ENCODE peak calls at places on chromosomes 4 and X, in six cellular contexts. V is breast epithelium, P is fibroblast of pulmonary artery, M is cardiac muscle cell, U is kidney epithelial cell, O is testis. S is an unnamed sample.

GRCh38 chr4:52244773-52245360 is 193.8 kb downstream of the SPATA18 start:
- DNase-seq in V (no peak), P (no peak), M (no peak), U (no peak), O (no peak), S (peak)

GRCh38 chrX:19046343-19047215 is 62.7 kb upstream of the PHKA2 start:
- DNase-seq in V (no peak), P (no peak), M (no peak), U (peak), O (no peak), S (no peak)

GRCh38 chr4:26284536-26284935 is 36.3 kb upstream of the RBPJ start:
- DNase-seq in V (no peak), P (no peak), M (no peak), U (no peak), O (no peak), S (no peak)

GRCh38 chr4:145769450-145770037 is 89.6 kb downstream of the C4orf51 start:
- DNase-seq in V (no peak), P (no peak), M (no peak), U (no peak), O (no peak), S (no peak)

GRCh38 chr4:113699772-113700171 is 61.8 kb downstream of the CAMK2D start:
- DNase-seq in V (no peak), P (no peak), M (no peak), U (no peak), O (no peak), S (no peak)

GRCh38 chr4:133152330-133152791 is 3.3 kb downstream of the PCDH10 start:
- DNase-seq in V (no peak), P (peak), M (peak), U (no peak), O (no peak), S (no peak)

GRCh38 chrX:74119016-74119910 is 184.7 kb upstream of the ZCCHC13 start:
- DNase-seq in V (no peak), P (peak), M (no peak), U (no peak), O (no peak), S (no peak)

GRCh38 chr4:135372131-135372530 is 1170.5 kb upstream of the PABPC4L start:
- DNase-seq in V (no peak), P (no peak), M (no peak), U (no peak), O (no peak), S (no peak)

GRCh38 chr4:3791910-3792542 is 25.8 kb downstream of the ADRA2C start:
- DNase-seq in V (peak), P (peak), M (peak), U (no peak), O (peak), S (peak)

GRCh38 chr4:82770607-82771006 is 28.0 kb downstream of the SCD5 start:
- DNase-seq in V (no peak), P (no peak), M (no peak), U (no peak), O (no peak), S (no peak)

GRCh38 chr4:61984260-61984909 is 784.3 kb downstream of the ADGRL3 start:
- DNase-seq in V (no peak), P (no peak), M (no peak), U (no peak), O (no peak), S (no peak)

GRCh38 chrX:47749185-47749967 is 87.3 kb upstream of the ZNF81 start:
- DNase-seq in V (no peak), P (peak), M (no peak), U (no peak), O (peak), S (no peak)

GRCh38 chr4:157012781-157013180 is 41.2 kb upstream of the PDGFC start:
- DNase-seq in V (no peak), P (peak), M (no peak), U (no peak), O (no peak), S (peak)

GRCh38 chr4:69689530-69690111 is 36.6 kb upstream of the UGT2A1 start:
- DNase-seq in V (no peak), P (peak), M (peak), U (no peak), O (no peak), S (peak)

GRCh38 chr4:83850435-83850834 is 314.5 kb downstream of the GPAT3 start:
- DNase-seq in V (no peak), P (no peak), M (peak), U (peak), O (no peak), S (no peak)

GRCh38 chrX:129651756-129652564 is 2.8 kb downstream of the APLN start:
- DNase-seq in V (no peak), P (no peak), M (peak), U (no peak), O (no peak), S (no peak)

GRCh38 chr4:136355970-136356369 is 1176.3 kb downstream of the PCDH18 start:
- DNase-seq in V (no peak), P (no peak), M (no peak), U (no peak), O (peak), S (no peak)

GRCh38 chr4:6608758-6609414 is 31.6 kb upstream of the MRFAP1 start:
- DNase-seq in V (no peak), P (no peak), M (peak), U (no peak), O (no peak), S (no peak)

DNA sequence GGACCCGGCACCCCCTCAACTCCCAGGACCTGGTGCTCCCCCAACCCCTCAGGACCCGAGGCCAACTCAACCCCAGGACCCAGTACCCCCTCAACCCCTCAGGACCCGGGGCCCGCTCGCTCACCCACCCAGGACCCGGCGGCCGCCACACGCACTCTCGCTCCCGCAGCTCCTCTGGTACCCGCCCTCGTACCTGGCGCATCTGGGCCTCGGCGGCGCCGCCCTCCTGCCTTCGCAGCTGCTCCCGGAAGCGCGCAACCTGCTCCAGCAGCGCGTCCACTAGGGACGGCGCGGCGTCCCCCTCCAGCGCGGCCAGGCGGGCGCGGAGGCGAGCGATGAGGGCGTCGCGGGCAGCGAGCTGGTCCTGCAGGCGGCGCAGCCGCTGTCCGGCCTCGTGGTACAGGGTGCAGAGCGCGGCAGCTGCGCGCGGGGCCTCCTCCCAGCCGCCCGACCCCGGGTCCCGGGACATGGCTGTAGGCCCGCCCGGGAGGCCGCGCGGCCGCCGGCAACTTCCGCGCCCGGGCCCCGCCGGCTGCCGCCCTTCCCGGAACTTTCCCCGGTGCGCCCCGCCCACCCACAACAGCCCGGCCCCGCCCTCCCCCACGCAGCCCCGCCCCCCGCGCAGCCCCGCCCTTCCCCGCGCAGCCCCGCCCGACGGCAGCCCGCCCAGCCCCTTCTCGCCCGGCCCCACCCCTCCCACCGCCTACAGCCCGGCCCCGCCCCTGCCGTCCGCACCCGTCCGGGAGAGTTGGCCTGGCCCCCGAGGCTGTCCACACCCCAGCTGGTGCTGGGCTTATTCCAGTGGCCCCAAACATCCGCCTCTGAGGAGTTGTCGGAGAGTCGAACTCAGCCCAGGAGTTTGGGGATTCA is at the start of gene TNIP2:
- DNase-seq in V (peak), P (peak), M (peak), U (peak), O (peak), S (peak)
- TF ChIP-seq CTCF in V (no peak), P (peak), M (peak), U (no peak), O (peak), S (peak)

GRCh38 chrX:65674351-65674893 is 7.0 kb downstream of the MSN start:
- DNase-seq in V (no peak), P (no peak), M (peak), U (no peak), O (no peak), S (no peak)
- H3K4me3 ChIP-seq in V (no peak), P (no peak), M (no peak), U (no peak), O (no peak), S (no peak)

DNA sequence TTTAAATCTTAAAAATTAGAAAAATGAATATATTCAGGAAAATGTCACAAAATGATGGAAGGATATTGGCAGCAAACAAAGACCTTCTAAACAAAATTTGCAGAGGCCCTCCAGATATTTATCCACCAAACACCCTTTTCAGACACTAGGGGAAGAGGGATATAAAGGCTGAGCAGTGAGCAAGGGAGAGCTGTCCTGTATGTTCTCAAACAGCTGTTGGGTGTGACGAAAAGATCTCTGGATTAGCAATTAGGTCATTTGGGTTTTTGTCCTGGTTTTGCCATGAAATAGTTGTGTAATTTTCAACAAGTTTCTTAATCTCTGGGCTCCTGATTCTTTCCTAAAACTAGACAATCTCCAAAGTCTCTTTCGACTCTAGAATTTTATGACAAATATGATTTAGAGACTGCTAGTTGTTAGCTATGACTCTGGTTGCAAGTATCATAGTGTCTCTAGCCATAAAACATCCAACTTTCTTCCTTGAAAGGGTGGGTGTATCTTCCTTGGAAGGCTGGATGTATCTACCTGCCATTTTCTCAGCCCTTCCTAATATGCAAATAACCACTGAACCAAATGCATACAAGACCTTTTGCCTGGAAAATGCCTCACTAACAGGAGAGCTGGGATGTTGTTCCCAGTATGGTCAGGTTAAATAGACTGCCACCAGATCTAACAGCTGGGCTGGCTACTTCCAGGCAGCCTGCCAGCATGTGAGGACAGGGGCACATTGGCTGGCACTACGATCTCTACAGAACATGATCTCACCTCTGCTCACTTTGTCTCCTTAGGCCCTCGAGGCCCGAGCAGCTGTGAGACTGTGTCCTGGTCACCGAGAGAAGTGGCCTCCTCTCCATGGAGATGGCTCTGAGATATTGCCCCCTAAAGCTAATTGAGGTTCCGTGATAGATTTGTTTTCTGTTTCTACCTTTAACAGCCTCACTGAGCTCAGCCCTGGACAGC is 225.5 kb upstream of the JADE1 start:
- DNase-seq in V (no peak), P (no peak), M (no peak), U (no peak), O (no peak), S (no peak)
- TF ChIP-seq CTCF in V (no peak), P (no peak), M (peak), U (no peak), O (no peak), S (no peak)

DNA sequence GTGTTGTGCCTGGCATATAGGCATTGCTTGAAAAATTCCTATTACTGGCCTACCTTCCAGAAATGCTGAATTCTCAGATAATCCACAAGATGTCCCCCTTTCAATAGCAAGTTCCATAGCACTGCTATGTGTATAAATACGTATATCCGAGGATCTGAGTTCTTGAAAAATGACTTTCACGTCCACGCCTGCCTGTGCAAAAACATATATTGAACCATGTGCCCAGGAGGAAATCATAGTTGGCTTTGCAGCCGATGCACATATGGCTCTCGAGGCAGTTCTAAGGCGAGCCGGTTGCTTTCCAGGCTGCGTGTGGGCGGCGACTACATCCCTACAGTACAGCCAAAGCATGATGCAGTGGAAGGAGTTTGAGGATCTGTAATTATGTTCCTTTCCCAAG is 55.4 kb upstream of the ESX1 start:
- DNase-seq in V (no peak), P (peak), M (no peak), U (no peak), O (no peak), S (no peak)
- H3K4me3 ChIP-seq in V (no peak), P (peak), M (no peak), U (peak), O (no peak), S (no peak)

GRCh38 chr4:164384416-164384815 is 369.5 kb upstream of the SMIM31 start:
- DNase-seq in V (no peak), P (no peak), M (no peak), U (no peak), O (no peak), S (no peak)

GRCh38 chr4:164379694-164380093 is 374.2 kb upstream of the SMIM31 start:
- DNase-seq in V (no peak), P (no peak), M (no peak), U (no peak), O (no peak), S (no peak)

GRCh38 chr4:164381859-164382258 is 372.1 kb upstream of the SMIM31 start:
- DNase-seq in V (no peak), P (no peak), M (no peak), U (no peak), O (no peak), S (no peak)

DNA sequence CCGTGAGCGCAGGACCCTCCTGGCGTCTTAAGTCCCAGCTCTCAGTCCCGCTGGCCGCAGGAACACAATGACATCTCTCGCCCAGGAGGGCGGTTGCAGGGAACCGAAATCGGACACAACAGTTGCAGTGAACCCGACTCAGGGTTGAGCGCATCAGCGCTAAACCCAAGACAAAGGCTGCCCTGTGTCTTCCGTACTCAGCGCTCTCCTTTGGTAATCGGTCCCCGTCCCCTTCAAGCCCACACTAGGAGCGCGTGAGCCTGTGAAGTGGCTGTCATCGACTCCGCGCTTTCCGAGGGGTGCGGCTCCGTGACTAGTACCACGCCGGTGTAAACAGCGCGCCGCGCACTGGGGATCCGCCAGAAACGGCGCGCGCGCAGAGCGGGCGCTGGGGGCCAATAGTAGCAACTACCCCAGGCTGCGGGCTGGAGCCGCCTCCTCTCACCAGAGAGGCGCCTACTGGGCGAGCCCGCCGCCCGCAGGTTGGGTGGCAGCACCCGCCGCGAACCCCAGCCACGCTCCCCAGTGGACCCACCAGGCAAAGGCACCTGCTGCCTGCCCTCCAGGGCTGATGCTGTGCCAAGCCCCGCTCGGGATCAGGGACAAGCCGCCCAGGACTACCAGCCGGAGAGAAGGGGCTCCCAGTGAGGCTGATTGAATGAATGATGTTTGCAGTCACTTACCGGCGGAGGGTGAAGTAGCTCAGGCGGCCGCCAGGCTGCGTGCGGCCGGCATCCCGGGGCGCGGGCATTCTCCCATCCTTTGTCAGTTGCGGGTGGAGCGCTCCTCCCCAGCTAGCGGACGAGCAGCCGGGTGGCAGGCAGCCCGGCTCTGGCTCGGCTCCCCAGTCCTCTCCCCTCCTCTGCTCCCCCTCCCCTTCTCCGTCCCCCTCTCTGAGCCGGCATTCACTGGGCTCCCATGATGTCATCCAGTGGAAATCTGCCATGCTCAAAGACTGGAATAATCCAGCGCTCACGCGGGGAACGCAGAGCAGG is 370.4 kb upstream of the SMIM31 start:
- DNase-seq in V (no peak), P (no peak), M (peak), U (no peak), O (peak), S (peak)
- TF ChIP-seq CTCF in V (no peak), P (no peak), M (no peak), U (peak), O (no peak), S (peak)

GRCh38 chr4:172843273-172843672 is 325.3 kb upstream of the GALNT7 start:
- DNase-seq in V (no peak), P (no peak), M (no peak), U (no peak), O (no peak), S (no peak)
- H3K4me3 ChIP-seq in V (no peak), P (no peak), M (no peak), U (no peak), O (no peak), S (no peak)

GRCh38 chr4:141609243-141609642 is 27.1 kb upstream of the IL15 start:
- DNase-seq in V (no peak), P (peak), M (no peak), U (no peak), O (no peak), S (peak)
- TF ChIP-seq CTCF in V (no peak), P (no peak), M (no peak), U (no peak), O (no peak), S (peak)

DNA sequence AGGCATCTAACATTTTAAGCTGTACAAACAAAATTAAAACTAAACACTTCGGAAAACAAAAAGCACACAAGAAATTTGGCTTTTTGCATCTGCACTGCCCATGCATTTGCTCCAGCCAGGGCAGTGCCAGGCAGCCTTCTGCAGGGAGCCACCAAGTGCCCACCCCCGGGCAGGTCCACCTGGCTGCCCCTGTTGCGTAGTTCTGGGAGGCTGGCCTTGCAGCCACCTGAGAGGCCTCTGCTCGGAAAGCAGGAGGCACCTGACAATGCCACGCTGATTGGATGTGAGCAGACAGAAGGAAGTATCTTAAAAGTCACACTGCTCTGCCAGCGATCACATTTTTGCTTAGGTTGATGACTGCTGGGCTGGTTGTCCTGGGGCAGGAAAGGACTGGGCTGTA is 3.5 kb downstream of the TMEM271 start:
- DNase-seq in V (no peak), P (no peak), M (no peak), U (no peak), O (no peak), S (no peak)
- H3K4me3 ChIP-seq in V (no peak), P (no peak), M (no peak), U (no peak), O (no peak), S (no peak)